ENCODE peak calls at places on chromosomes 16 and 17, in eight cellular contexts. U is substantia nigra; K is DMS79; N is GM12892; V is T-helper 17 cell; C is foreskin melanocyte; M is stimulated activated CD4-positive, alpha-beta T cell treated with anti-CD3 and anti-CD28 coated beads, Interleukin-15, amount 100 ng/mL, for 1 hour; G is germinal center. W is an unnamed sample.

GRCh38 chr17:798246-798645 is 16.1 kb downstream of the MRM3 start:
- DNase-seq in U (no peak), K (peak), N (no peak), V (no peak), C (no peak), M (no peak), G (no peak), W (no peak)

GRCh38 chr16:30786115-30786935 is 680 bp downstream of the ZNF629 start:
- DNase-seq in U (no peak), K (no peak), N (no peak), V (no peak), C (peak), M (no peak), G (no peak), W (no peak)

GRCh38 chr17:14297161-14297851 is 3.6 kb upstream of the HS3ST3B1 start:
- DNase-seq in U (no peak), K (no peak), N (no peak), V (no peak), C (no peak), M (no peak), G (peak), W (no peak)

GRCh38 chr16:68445458-68445857 is 2.9 kb downstream of the SMPD3 start:
- DNase-seq in U (no peak), K (no peak), N (peak), V (no peak), C (peak), M (no peak), G (peak), W (no peak)

GRCh38 chr17:69284646-69285045 is 42.3 kb downstream of the ABCA5 start:
- DNase-seq in U (no peak), K (no peak), N (no peak), V (no peak), C (no peak), M (no peak), G (no peak), W (no peak)

GRCh38 chr17:77247048-77247541 is 106.3 kb downstream of the SEC14L1 start:
- DNase-seq in U (no peak), K (peak), N (peak), V (peak), C (peak), M (peak), G (peak), W (peak)

GRCh38 chr17:6303664-6304063 is 131.3 kb downstream of the AIPL1 start:
- DNase-seq in U (no peak), K (no peak), N (no peak), V (no peak), C (no peak), M (no peak), G (no peak), W (no peak)

GRCh38 chr17:32903774-32904673 is 23.9 kb upstream of the TMEM98 start:
- DNase-seq in U (no peak), K (no peak), N (no peak), V (no peak), C (no peak), M (no peak), G (no peak), W (no peak)

GRCh38 chr17:81313776-81314409 is 18.8 kb upstream of the SLC38A10 start:
- DNase-seq in U (no peak), K (no peak), N (no peak), V (no peak), C (no peak), M (no peak), G (no peak), W (no peak)

GRCh38 chr16:82152641-82153094 is 17.4 kb downstream of the MPHOSPH6 start:
- DNase-seq in U (no peak), K (no peak), N (no peak), V (no peak), C (no peak), M (no peak), G (no peak), W (no peak)

GRCh38 chr16:81901483-81901882 is 109.8 kb downstream of the SDR42E1 start:
- DNase-seq in U (no peak), K (no peak), N (no peak), V (no peak), C (no peak), M (no peak), G (no peak), W (no peak)

GRCh38 chr17:48307814-48308411 is 122.1 kb downstream of the SKAP1 start:
- DNase-seq in U (no peak), K (no peak), N (no peak), V (peak), C (peak), M (peak), G (peak), W (peak)

GRCh38 chr17:11935734-11936406 is 61.4 kb downstream of the ZNF18 start:
- DNase-seq in U (no peak), K (no peak), N (no peak), V (no peak), C (peak), M (no peak), G (no peak), W (no peak)

GRCh38 chr17:66711936-66712335 is 123.0 kb upstream of the CACNG5 start:
- DNase-seq in U (no peak), K (no peak), N (no peak), V (no peak), C (no peak), M (no peak), G (no peak), W (no peak)

GRCh38 chr17:51056813-51057510 is 63.7 kb downstream of the SPAG9 start:
- DNase-seq in U (no peak), K (peak), N (no peak), V (no peak), C (peak), M (no peak), G (peak), W (no peak)

GRCh38 chr16:67357561-67357960 is 30.9 kb downstream of the LRRC36 start:
- DNase-seq in U (no peak), K (peak), N (no peak), V (no peak), C (no peak), M (no peak), G (no peak), W (no peak)

GRCh38 chr16:85898521-85899442 is at the start of gene IRF8:
- DNase-seq in U (no peak), K (peak), N (peak), V (no peak), C (no peak), M (no peak), G (peak), W (peak)

GRCh38 chr17:34237458-34237857 is 17.6 kb upstream of the CCL2 start:
- DNase-seq in U (no peak), K (no peak), N (no peak), V (no peak), C (no peak), M (no peak), G (no peak), W (no peak)

GRCh38 chr16:54521327-54521726 is 234.7 kb upstream of the IRX3 start:
- DNase-seq in U (no peak), K (no peak), N (no peak), V (no peak), C (no peak), M (no peak), G (no peak), W (no peak)

GRCh38 chr17:7045492-7046126 is 1.7 kb upstream of the SLC16A11 start:
- DNase-seq in U (no peak), K (peak), N (no peak), V (no peak), C (peak), M (no peak), G (no peak), W (no peak)

W was measured in activated CD4-positive, CD25-positive, alpha-beta regulatory T cell treated with anti-CD3 and anti-CD28 coated beads, Interleukin-2, amount 50 U/mL, for 16 hours.